ENCODE peak calls at places on chromosome 1, in nine cellular contexts. M is tibial artery, I is progenitor cell of endocrine pancreas, A is heart left ventricle, S is ascending aorta, V is GM20000, D is GM12865, T is cardiac muscle cell, W is esophagus squamous epithelium. F is an unnamed sample.

GRCh38 chr1:109371271-109371739 is 26.4 kb downstream of the SORT1 start:
- DNase-seq in M (peak; percentile 79), I (no peak), A (no peak), S (no peak), V (no peak), D (no peak), T (peak; percentile 76), W (no peak), F (no peak)

GRCh38 chr1:84390231-84390630 is 8.1 kb upstream of the DNASE2B start:
- DNase-seq in M (no peak), I (no peak), A (no peak), S (no peak), V (no peak), D (no peak), T (no peak), W (no peak), F (no peak)

GRCh38 chr1:85933901-85934300 is 222.7 kb downstream of the COL24A1 start:
- DNase-seq in M (no peak), I (no peak), A (no peak), S (no peak), V (no peak), D (no peak), T (peak; percentile 37), W (no peak), F (no peak)

GRCh38 chr1:91763252-91763651 is 122.7 kb downstream of the TGFBR3 start:
- DNase-seq in M (no peak), I (no peak), A (no peak), S (no peak), V (no peak), D (no peak), T (peak; percentile 57), W (no peak), F (no peak)

GRCh38 chr1:42335809-42336518 is 929 bp upstream of the FOXJ3 start:
- DNase-seq in M (no peak), I (no peak), A (no peak), S (no peak), V (peak; percentile 12), D (no peak), T (peak; percentile 77), W (no peak), F (no peak)

GRCh38 chr1:160209656-160210046 is 4.5 kb downstream of the PEA15 start:
- DNase-seq in M (no peak), I (no peak), A (peak; percentile 73), S (no peak), V (no peak), D (no peak), T (peak; percentile 29), W (no peak), F (no peak)

GRCh38 chr1:220991959-220992704 is 112.9 kb downstream of the HLX start:
- DNase-seq in M (no peak), I (no peak), A (no peak), S (no peak), V (no peak), D (no peak), T (peak; percentile 35), W (no peak), F (no peak)

GRCh38 chr1:223716302-223716862 is 4.0 kb downstream of the CAPN2 start:
- DNase-seq in M (no peak), I (no peak), A (no peak), S (no peak), V (peak; percentile 32), D (peak; percentile 86), T (peak; percentile 65), W (no peak), F (peak; percentile 40)

DNA sequence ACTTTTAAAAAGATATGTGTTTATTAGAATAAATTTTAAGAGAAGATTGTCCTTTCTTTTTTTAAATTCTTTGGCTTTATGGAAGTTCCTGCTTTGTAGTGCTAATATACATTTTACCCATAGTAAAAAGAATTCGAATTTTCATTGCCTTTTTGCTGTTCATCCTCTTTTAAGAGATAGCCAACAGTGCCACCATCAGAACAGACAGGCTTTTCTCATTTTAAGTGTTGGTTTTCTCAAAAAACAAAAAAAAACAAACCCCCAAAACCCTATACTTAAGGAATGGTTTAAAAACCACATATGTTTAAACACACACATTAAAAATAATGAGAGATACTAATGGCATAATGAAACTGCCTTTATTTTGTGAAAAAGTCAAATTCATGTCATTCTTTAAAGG is 118.8 kb downstream of the NEK7 start:
- DNase-seq in M (no peak), I (no peak), A (no peak), S (no peak), V (no peak), D (no peak), T (no peak), W (no peak), F (no peak)
- TF ChIP-seq CTCF in M (no peak), I (no peak), A (no peak), S (no peak), V (no peak), D (no peak), T (no peak), W (no peak), F (no peak)

GRCh38 chr1:38615680-38616079 is 243.9 kb downstream of the RRAGC start:
- DNase-seq in M (no peak), I (no peak), A (no peak), S (no peak), V (no peak), D (peak; percentile 11), T (no peak), W (no peak), F (no peak)
- TF ChIP-seq CTCF in M (no peak), I (no peak), A (no peak), S (no peak), V (no peak), D (peak; percentile 24), T (no peak), W (no peak), F (no peak)

GRCh38 chr1:13786541-13786940 is 86.6 kb downstream of the PRDM2 start:
- DNase-seq in M (no peak), I (no peak), A (no peak), S (no peak), V (no peak), D (no peak), T (no peak), W (no peak), F (no peak)

GRCh38 chr1:13790290-13791035 is 90.5 kb downstream of the PRDM2 start:
- DNase-seq in M (no peak), I (no peak), A (no peak), S (no peak), V (no peak), D (no peak), T (no peak), W (no peak), F (no peak)

GRCh38 chr1:13784971-13785370 is 85.0 kb downstream of the PRDM2 start:
- DNase-seq in M (no peak), I (no peak), A (no peak), S (no peak), V (no peak), D (no peak), T (no peak), W (no peak), F (no peak)

GRCh38 chr1:13792429-13792828 is 92.4 kb downstream of the PRDM2 start:
- DNase-seq in M (no peak), I (no peak), A (no peak), S (no peak), V (no peak), D (no peak), T (no peak), W (no peak), F (no peak)

DNA sequence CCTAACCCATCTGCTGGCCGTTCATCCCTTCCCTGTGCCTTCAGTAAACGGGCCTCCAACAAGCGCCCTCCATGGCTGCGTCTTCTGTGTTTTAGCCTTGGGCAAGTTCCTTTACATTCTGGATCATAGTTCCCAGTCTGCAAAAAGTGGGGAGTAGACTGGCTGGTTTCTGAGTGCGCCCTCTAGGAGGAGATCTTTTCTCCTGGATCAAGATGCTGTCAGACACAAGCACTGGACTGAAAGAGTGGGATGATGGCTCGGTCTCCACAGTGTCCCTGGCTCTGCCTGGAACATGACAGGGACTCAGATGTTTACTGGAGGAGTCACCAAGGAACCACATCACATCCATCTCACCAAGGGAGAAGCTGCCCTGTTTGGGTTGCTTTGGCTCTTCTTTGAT is 88.8 kb downstream of the PRDM2 start:
- DNase-seq in M (no peak), I (no peak), A (no peak), S (no peak), V (no peak), D (no peak), T (no peak), W (no peak), F (no peak)
- TF ChIP-seq CTCF in M (no peak), I (no peak), A (no peak), S (no peak), V (no peak), D (no peak), T (no peak), W (no peak), F (no peak)

GRCh38 chr1:92778371-92778770 is 6.5 kb downstream of the EVI5 start:
- DNase-seq in M (no peak), I (no peak), A (no peak), S (no peak), V (no peak), D (no peak), T (no peak), W (no peak), F (no peak)
- TF ChIP-seq CTCF in M (no peak), I (no peak), A (no peak), S (no peak), V (no peak), D (no peak), T (no peak), W (no peak), F (no peak)

GRCh38 chr1:25531082-25531461 is 12.3 kb upstream of the LDLRAP1 start:
- DNase-seq in M (no peak), I (no peak), A (no peak), S (no peak), V (no peak), D (no peak), T (no peak), W (no peak), F (no peak)
- TF ChIP-seq CTCF in M (no peak), I (no peak), A (no peak), S (no peak), V (no peak), D (no peak), T (no peak), W (no peak), F (no peak)

GRCh38 chr1:152000989-152001630 is 7.5 kb upstream of the S100A10 start:
- DNase-seq in M (no peak), I (no peak), A (no peak), S (no peak), V (no peak), D (no peak), T (no peak), W (no peak), F (no peak)
- TF ChIP-seq CTCF in M (no peak), I (no peak), A (no peak), S (no peak), V (no peak), D (no peak), T (no peak), W (no peak), F (no peak)

GRCh38 chr1:196143602-196144342 is 464.5 kb downstream of the KCNT2 start:
- DNase-seq in M (no peak), I (no peak), A (no peak), S (no peak), V (no peak), D (peak; percentile 9), T (no peak), W (no peak), F (no peak)
- TF ChIP-seq CTCF in M (no peak), I (no peak), A (no peak), S (no peak), V (no peak), D (peak; percentile 17), T (no peak), W (no peak), F (no peak)

GRCh38 chr1:180926164-180926981 is 13.7 kb downstream of the KIAA1614 start:
- DNase-seq in M (no peak), I (no peak), A (peak; percentile 71), S (no peak), V (no peak), D (no peak), T (peak; percentile 83), W (no peak), F (no peak)
- TF ChIP-seq CTCF in M (no peak), I (no peak), A (no peak), S (no peak), V (no peak), D (no peak), T (no peak), W (no peak), F (no peak)

F was measured in natural killer cell.